ENCODE peak calls at places on chromosomes 2 and 18, in eight cellular contexts. J is GM12865, B is astrocyte of the spinal cord, L is breast epithelium, R is cardiac muscle cell, V is BJ, Q is nephron progenitor cell, O is colonic mucosa. N is an unnamed sample.

GRCh38 chr2:23092831-23093230 is 292.1 kb upstream of the KLHL29 start:
- DNase-seq in R (peak; percentile 6), O (no peak), Q (peak; percentile 24), V (no peak), J (peak; percentile 5), L (no peak), B (no peak), N (no peak)

GRCh38 chr2:27020337-27020948 is 12.3 kb upstream of the TMEM214 start:
- DNase-seq in V (no peak), B (no peak), L (no peak), O (peak; percentile 81), Q (peak; percentile 26), R (peak; percentile 93), J (no peak), N (no peak)

GRCh38 chr18:56475250-56475649 is 163.1 kb downstream of the TXNL1 start:
- DNase-seq in O (no peak), V (no peak), Q (no peak), R (no peak), B (peak; percentile 3), J (no peak), L (no peak), N (no peak)

GRCh38 chr2:215958231-215958630 is 55.1 kb downstream of the MREG start:
- DNase-seq in Q (no peak), B (no peak), J (no peak), O (no peak), V (peak; percentile 63), R (no peak), L (no peak), N (no peak)

GRCh38 chr2:6665093-6665721 is 200.5 kb downstream of the CMPK2 start:
- DNase-seq in O (no peak), V (no peak), R (no peak), Q (no peak), L (no peak), J (no peak), B (no peak), N (no peak)

GRCh38 chr18:68438536-68438935 is 276.4 kb downstream of the TMX3 start:
- DNase-seq in B (no peak), Q (no peak), O (no peak), R (no peak), L (no peak), J (no peak), V (no peak), N (no peak)

GRCh38 chr2:154850532-154850931 is 152.0 kb downstream of the KCNJ3 start:
- DNase-seq in L (no peak), J (no peak), B (no peak), O (no peak), R (no peak), V (no peak), Q (no peak), N (no peak)

GRCh38 chr2:191746809-191747208 is 68.9 kb downstream of the NABP1 start:
- DNase-seq in L (no peak), O (no peak), R (no peak), Q (no peak), B (no peak), V (peak; percentile 3), J (no peak), N (no peak)

GRCh38 chr2:124241-124880 is 78.1 kb upstream of the FAM110C start:
- DNase-seq in L (no peak), R (no peak), Q (no peak), J (no peak), O (no peak), V (no peak), B (no peak), N (no peak)

GRCh38 chr2:159090514-159091201 is 122.2 kb downstream of the TANC1 start:
- DNase-seq in R (peak; percentile 54), V (no peak), O (no peak), L (no peak), B (peak; percentile 70), Q (no peak), J (peak; percentile 50), N (no peak)

GRCh38 chr2:111049792-111050640 is 70.7 kb upstream of the BCL2L11 start:
- DNase-seq in O (peak; percentile 57), R (peak; percentile 25), B (no peak), V (no peak), L (peak; percentile 69), Q (no peak), J (peak; percentile 77), N (no peak)

GRCh38 chr18:40935423-40935822 is 1019.6 kb upstream of the PIK3C3 start:
- DNase-seq in Q (no peak), R (peak; percentile 42), O (no peak), J (peak; percentile 5), L (no peak), B (no peak), V (no peak), N (no peak)

GRCh38 chr2:2750867-2751714 is 420.0 kb upstream of the MYT1L start:
- DNase-seq in L (no peak), Q (no peak), O (no peak), R (no peak), B (no peak), J (no peak), V (no peak), N (no peak)

GRCh38 chr2:708667-709066 is 31.5 kb upstream of the TMEM18 start:
- DNase-seq in O (no peak), L (no peak), Q (no peak), J (no peak), B (no peak), R (no peak), V (no peak), N (no peak)

GRCh38 chr18:36634573-36635216 is 194.1 kb downstream of the TPGS2 start:
- DNase-seq in B (no peak), J (no peak), R (no peak), L (no peak), O (no peak), V (no peak), Q (no peak), N (no peak)

GRCh38 chr2:137333386-137333972 is 568.1 kb downstream of the THSD7B start:
- DNase-seq in O (no peak), Q (no peak), L (no peak), J (peak; percentile 35), B (peak; percentile 20), V (peak; percentile 21), R (no peak), N (no peak)

DNA sequence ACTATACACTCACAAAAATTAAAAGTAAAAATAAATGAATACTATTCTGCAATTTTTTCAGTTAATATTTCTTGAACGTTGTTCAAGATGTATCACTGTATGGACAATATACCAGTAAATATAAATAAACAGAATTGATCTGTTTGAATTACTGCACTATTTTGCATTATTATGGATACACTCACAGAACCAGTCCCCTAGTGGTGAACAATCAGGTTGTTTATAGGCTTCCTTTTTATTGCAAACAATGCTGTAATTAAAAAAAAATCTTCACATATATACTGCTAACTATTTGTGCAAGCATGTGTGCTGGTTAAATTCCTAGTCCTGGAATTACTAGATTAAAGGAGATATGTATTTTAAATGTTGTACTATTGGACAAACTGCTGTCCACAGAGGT is 306.0 kb downstream of the FBXO15 start:
- DNase-seq in J (no peak), O (no peak), Q (no peak), V (no peak), R (no peak), B (no peak), L (no peak), N (no peak)
- TF ChIP-seq CTCF in J (no peak), O (no peak), Q (peak; percentile 34), V (peak; percentile 35), R (peak; percentile 27), B (peak; percentile 36), L (no peak), N (peak; percentile 59)

GRCh38 chr2:61671561-61672315 is 133.6 kb upstream of the XPO1 start:
- DNase-seq in R (no peak), V (no peak), L (no peak), B (no peak), Q (no peak), J (no peak), O (no peak), N (no peak)
- TF ChIP-seq CTCF in R (no peak), V (no peak), L (no peak), B (no peak), Q (no peak), J (no peak), O (no peak), N (no peak)

DNA sequence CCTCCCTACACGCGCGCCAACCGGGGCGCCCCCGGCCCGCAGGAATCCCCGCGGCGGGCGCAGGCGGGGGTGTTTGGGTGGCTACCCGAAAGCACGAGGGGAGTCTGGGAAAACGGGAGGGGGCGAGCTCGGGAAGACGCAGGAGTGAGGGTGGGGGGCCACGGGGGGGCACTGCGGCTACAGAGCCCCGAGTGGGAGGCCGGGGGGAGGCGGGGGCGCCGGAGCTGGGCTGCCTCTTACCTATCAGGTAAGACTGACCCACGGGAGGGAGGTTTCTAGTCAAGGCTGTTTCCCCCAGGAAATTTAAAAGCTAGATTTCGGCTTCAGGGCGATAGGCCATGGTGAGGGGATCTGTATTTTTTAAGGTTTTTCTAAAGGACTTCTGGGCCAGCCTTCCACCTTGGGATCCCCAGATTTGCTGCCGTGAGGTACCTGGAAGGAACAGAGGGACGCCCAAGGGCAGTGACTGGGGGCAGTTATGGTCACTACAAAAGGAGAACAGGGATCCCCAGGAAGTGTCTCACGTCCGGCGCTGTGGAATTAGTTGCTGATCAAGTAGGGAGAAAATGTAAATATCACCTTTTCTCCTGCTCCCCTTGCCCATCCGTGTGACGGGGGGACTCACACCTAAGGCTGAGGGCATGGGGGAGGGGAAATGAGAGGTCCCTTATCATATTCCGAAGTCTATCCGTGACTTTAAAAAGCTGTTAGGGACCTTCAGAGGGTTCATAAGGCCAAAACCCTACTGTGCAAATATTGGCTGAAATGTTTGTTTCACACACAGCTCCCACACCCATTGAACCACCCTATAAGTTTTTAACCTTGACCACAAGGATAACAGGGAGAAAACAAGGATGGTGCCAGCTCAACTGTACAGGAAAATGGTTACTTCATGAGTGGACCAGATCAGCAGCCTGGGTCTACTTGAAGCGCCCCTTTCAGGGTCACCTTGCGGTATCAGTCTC is 638 bp upstream of the IRS1 start:
- DNase-seq in B (peak; percentile 26), V (no peak), J (no peak), L (no peak), O (peak; percentile 56), R (no peak), Q (peak; percentile 12), N (no peak)
- TF ChIP-seq CTCF in B (no peak), V (no peak), J (no peak), L (no peak), O (no peak), R (no peak), Q (no peak), N (no peak)

GRCh38 chr2:81007104-81007503 is 702.6 kb upstream of the LRRTM1 start:
- DNase-seq in B (no peak), Q (no peak), O (no peak), L (no peak), V (no peak), J (no peak), R (no peak), N (no peak)
- TF ChIP-seq CTCF in B (no peak), Q (no peak), O (no peak), L (no peak), V (no peak), J (no peak), R (no peak), N (no peak)

GRCh38 chr2:20447437-20448245 is 767 bp downstream of the RHOB start:
- DNase-seq in B (peak; percentile 54), Q (peak; percentile 53), J (peak; percentile 50), R (peak; percentile 69), O (peak; percentile 59), L (peak; percentile 64), V (no peak), N (no peak)
- TF ChIP-seq CTCF in B (peak; percentile 4), Q (no peak), J (peak; percentile 4), R (no peak), O (no peak), L (peak; percentile 15), V (no peak), N (no peak)

GRCh38 chr2:190338453-190338852 is 4.9 kb upstream of the INPP1 start:
- DNase-seq in L (no peak), O (no peak), B (no peak), V (no peak), R (no peak), Q (no peak), J (no peak), N (no peak)
- TF ChIP-seq CTCF in L (no peak), O (no peak), B (no peak), V (no peak), R (no peak), Q (no peak), J (no peak), N (no peak)